ENCODE peak calls at places on chromosome 9, in seven cellular contexts. K, N, W, T, P, V and X are unnamed samples.

GRCh38 chr9:113168809-113169208 is 18.0 kb downstream of the SLC31A2 start:
- DNase-seq in P (no peak), N (no peak), W (no peak), K (no peak), V (no peak), T (no peak), X (no peak)

GRCh38 chr9:37105169-37105750 is 15.1 kb upstream of the ZCCHC7 start:
- DNase-seq in T (no peak), V (no peak), W (peak), K (peak), P (no peak), N (no peak), X (no peak)

GRCh38 chr9:99414321-99414720 is 192.2 kb downstream of the SEC61B start:
- DNase-seq in T (no peak), P (no peak), K (no peak), N (no peak), W (peak), V (no peak), X (no peak)

GRCh38 chr9:127904888-127905728 is 5.7 kb upstream of the ST6GALNAC6 start:
- DNase-seq in K (no peak), V (no peak), N (no peak), W (no peak), T (no peak), P (no peak), X (peak)

GRCh38 chr9:129525781-129526180 is 95.1 kb downstream of the C9orf50 start:
- DNase-seq in T (no peak), P (no peak), K (no peak), W (no peak), N (no peak), V (no peak), X (no peak)

GRCh38 chr9:114446036-114446435 is 58.3 kb upstream of the AKNA start:
- DNase-seq in V (peak), T (no peak), W (peak), P (no peak), N (no peak), K (peak), X (no peak)

GRCh38 chr9:97985058-97985861 is 2.1 kb downstream of the ANP32B start:
- DNase-seq in P (no peak), T (peak), W (peak), N (peak), K (peak), V (peak), X (no peak)

GRCh38 chr9:125399666-125400065 is 138.0 kb downstream of the GAPVD1 start:
- DNase-seq in K (no peak), T (no peak), W (no peak), N (no peak), V (no peak), P (no peak), X (no peak)

GRCh38 chr9:20671635-20672034 is 12.4 kb upstream of the FOCAD start:
- DNase-seq in W (no peak), T (no peak), K (no peak), P (no peak), N (no peak), V (no peak), X (no peak)

GRCh38 chr9:70105142-70105541 is 61.5 kb downstream of the MAMDC2 start:
- DNase-seq in N (no peak), T (no peak), W (no peak), K (no peak), P (no peak), V (no peak), X (no peak)

GRCh38 chr9:134058716-134059115 is 9.1 kb downstream of the BRD3 start:
- DNase-seq in K (peak), W (no peak), T (no peak), N (no peak), P (peak), V (no peak), X (no peak)
- TF ChIP-seq CTCF in K (peak), W (no peak), T (no peak), N (no peak), P (no peak), V (no peak), X (no peak)

DNA sequence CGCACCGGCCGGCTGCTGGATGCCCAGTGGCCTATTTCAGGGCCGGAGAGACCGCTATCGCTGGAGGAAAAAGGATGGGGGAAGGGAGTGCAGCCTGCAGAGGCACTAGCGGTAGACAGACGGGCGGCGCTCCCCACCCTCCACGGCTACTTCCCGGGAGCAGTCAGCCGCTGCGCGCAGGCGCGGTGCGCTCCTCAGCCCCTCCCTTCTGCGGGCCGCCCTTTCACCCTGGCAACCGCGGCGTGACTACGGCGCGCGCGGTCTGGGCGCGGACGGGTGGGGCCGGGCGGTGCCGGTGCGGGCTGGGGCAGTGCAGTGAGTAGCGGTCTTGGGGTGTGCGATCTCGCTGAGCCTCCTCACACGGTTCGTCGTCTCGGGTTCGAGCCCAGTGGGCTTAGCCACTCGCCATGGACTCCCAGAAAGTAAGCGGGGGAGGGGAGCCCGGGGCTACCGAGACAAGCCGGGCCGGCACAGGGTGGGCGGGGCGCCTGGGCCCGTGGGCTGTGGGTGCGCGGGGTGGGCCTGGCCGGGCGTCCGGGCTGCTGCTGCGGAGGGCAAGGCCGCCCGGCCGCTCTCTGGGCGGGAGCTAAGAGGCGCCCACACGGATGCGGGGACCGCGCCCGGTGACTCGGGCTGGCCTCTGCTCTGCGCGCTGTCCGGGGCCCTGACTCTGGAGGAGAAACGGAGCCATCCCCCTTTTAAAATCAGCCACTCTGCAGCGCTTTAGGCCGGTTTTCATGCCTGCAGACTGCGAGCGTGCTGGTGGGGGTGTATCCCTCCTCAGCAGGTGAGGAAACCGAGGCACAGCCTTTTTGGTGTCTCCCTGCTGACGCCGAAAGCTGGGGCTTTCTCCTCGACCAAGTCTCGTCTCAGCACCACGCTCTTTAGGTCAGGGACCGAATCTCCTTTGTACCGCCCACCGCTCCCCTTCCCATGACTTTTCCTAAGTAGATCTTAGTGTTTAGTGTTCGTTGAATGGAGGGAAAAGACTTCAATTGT is at the start of gene FSD1L:
- DNase-seq in V (peak), T (peak), N (peak), W (peak), K (peak), P (peak), X (peak)
- TF ChIP-seq CTCF in V (peak), T (no peak), N (no peak), W (peak), K (peak), P (no peak), X (no peak)

DNA sequence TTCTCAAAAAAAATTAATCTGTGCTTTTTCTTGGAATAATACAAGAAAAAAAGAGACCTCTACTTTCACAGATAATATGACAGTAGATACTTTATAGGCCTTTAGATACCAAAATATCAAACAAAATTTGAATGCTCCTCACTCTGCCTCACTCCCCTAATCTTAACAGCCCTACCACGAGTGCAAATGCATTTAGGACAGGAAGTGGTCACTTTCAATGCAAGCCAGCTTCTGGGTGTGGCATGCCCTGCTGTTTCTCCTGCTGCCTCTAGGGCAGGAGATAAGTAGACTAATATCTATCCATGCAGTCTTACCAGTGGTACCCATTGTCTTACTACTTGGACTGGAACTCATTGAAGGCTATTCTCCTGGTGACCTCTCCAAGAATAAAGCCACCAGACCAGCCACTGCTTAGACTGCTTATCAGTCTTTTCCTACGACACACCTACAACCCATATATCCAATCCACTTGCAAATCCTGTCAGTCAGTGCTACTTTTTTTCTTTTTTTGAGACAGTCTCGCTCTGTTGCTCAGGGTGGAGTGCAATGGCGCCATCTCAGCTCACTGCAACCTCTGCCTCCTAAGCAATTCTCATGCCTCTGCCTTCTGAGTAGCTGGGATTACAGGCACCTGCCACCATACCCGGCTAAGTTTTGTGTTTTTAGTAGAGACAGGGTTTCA is 23.0 kb downstream of the FRRS1L start:
- DNase-seq in W (peak), V (peak), T (peak), K (peak), N (no peak), P (no peak), X (no peak)
- TF ChIP-seq CTCF in W (peak), V (peak), T (no peak), K (peak), N (peak), P (no peak), X (no peak)

DNA sequence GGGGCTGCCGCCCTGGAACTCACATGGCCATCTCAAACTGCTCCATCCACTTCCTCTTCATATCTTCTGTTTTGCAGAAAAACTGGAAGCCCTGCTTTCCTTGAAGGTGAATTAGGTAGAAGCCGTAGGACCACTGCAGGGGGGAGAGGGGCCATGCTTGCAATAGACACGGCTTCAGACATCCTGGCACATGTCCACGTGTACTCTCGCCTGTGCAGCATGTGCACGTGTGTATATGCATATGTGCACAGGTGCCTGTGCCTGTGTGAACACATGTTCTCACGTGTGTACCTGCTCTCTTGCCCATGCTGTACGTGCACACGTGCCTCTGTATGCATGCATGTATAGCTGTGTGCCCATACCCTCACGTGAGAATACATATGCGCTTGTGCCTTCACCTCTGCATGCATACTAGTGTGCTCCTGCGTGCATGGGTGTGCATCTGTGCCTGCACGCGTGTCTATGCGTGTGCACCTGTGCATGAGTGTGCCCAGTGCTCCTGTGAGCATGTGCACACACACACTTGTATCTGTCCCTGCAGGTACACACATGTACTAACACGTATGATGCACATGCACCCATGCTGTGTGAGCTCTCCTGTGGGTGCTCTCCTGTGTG is 47.7 kb upstream of the SARDH start:
- DNase-seq in V (no peak), N (no peak), W (no peak), T (no peak), K (no peak), P (no peak), X (no peak)
- TF ChIP-seq CTCF in V (no peak), N (no peak), W (no peak), T (no peak), K (no peak), P (no peak), X (no peak)

GRCh38 chr9:111712369-111712768 is 51.0 kb downstream of the GNG10 start:
- DNase-seq in P (no peak), W (no peak), V (no peak), K (no peak), T (no peak), N (no peak), X (no peak)
- TF ChIP-seq CTCF in P (no peak), W (no peak), V (no peak), K (no peak), T (no peak), N (no peak), X (no peak)

GRCh38 chr9:22308177-22308576 is 138.4 kb upstream of the DMRTA1 start:
- DNase-seq in W (no peak), T (no peak), N (no peak), P (no peak), K (no peak), V (no peak), X (no peak)
- TF ChIP-seq CTCF in W (no peak), T (peak), N (peak), P (no peak), K (no peak), V (no peak), X (no peak)

GRCh38 chr9:76302947-76303550 is 91.2 kb downstream of the RFK start:
- DNase-seq in K (peak), N (no peak), V (peak), W (peak), T (peak), P (no peak), X (no peak)
- TF ChIP-seq CTCF in K (peak), N (peak), V (peak), W (peak), T (peak), P (peak), X (peak)

DNA sequence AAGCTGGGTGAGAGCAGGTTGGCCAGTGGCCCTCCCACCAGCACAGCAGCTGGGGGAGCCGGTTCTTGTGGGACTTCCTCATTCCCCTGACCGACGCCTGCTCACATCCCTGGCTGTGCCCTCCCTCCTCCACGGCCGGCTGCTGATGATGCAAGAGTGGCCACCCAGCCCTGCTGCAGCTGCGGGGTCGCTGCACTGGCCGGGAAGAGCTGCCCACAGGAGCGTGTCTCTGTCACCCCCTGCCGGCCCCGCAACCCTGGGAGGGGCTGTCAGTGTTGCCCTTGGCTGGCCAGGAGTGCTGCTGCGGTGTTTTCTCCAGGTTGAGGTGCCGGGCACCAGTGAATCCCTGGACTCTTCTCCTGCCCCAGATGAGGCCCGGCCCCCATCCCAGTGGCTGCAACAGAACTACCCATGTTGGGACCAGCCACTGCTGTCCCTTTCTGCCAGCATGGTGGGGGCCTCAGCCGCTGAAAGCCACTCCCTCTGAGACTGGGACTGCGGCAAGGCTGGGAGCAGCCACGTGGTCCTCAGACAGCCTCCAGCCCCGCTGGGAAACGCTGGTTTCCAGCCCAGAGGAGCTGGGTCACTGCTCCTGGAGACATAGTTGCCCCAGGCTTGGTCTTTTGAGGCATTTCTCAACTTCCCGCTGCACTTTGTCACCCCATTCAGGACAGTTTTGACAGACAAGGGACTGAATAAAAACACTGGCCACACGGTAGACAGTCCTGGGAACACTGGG is 739 bp downstream of the CARD9 start:
- DNase-seq in N (peak), P (no peak), V (peak), T (no peak), W (peak), K (peak), X (no peak)
- TF ChIP-seq CTCF in N (peak), P (no peak), V (peak), T (no peak), W (peak), K (peak), X (no peak)